ENCODE peak calls at places on chromosomes 16 and 17, in ten cellular contexts. One of them, this sample, is unnamed.

GRCh38 chr16:50858376-50858775 is 116.5 kb downstream of the CYLD start:
- DNase-seq in transverse colon: no peak
- DNase-seq in brain microvascular endothelial cell: no peak
- DNase-seq in NB4: no peak
- DNase-seq in fibroblast of the aortic adventitia: no peak
- DNase-seq in OCI-LY7: no peak
- DNase-seq in A549: no peak
- DNase-seq in AG10803: no peak
- DNase-seq in astrocyte: no peak
- DNase-seq in progenitor cell of endocrine pancreas: no peak
- DNase-seq in this sample: no peak

GRCh38 chr17:61766520-61766919 is 96.8 kb downstream of the BRIP1 start:
- DNase-seq in astrocyte: no peak
- DNase-seq in A549: no peak
- DNase-seq in progenitor cell of endocrine pancreas: no peak
- DNase-seq in fibroblast of the aortic adventitia: peak; percentile 27
- DNase-seq in brain microvascular endothelial cell: no peak
- DNase-seq in AG10803: no peak
- DNase-seq in NB4: no peak
- DNase-seq in OCI-LY7: no peak
- DNase-seq in transverse colon: no peak
- DNase-seq in this sample: no peak

GRCh38 chr16:89170346-89171215 is 967 bp upstream of the CDH15 start:
- DNase-seq in progenitor cell of endocrine pancreas: peak; percentile 53
- DNase-seq in NB4: peak; percentile 36
- DNase-seq in A549: peak; percentile 41
- DNase-seq in fibroblast of the aortic adventitia: no peak
- DNase-seq in AG10803: no peak
- DNase-seq in brain microvascular endothelial cell: no peak
- DNase-seq in OCI-LY7: peak; percentile 53
- DNase-seq in transverse colon: peak; percentile 73
- DNase-seq in astrocyte: no peak
- DNase-seq in this sample: peak; percentile 91

GRCh38 chr16:56658476-56658875 is 717 bp downstream of the MT1F start:
- DNase-seq in OCI-LY7: no peak
- DNase-seq in AG10803: no peak
- DNase-seq in fibroblast of the aortic adventitia: no peak
- DNase-seq in astrocyte: no peak
- DNase-seq in A549: no peak
- DNase-seq in progenitor cell of endocrine pancreas: no peak
- DNase-seq in transverse colon: no peak
- DNase-seq in NB4: no peak
- DNase-seq in brain microvascular endothelial cell: no peak
- DNase-seq in this sample: no peak

GRCh38 chr17:51588063-51588462 is 327.7 kb downstream of the UTP18 start:
- DNase-seq in A549: no peak
- DNase-seq in brain microvascular endothelial cell: no peak
- DNase-seq in OCI-LY7: no peak
- DNase-seq in transverse colon: no peak
- DNase-seq in fibroblast of the aortic adventitia: no peak
- DNase-seq in progenitor cell of endocrine pancreas: no peak
- DNase-seq in AG10803: no peak
- DNase-seq in NB4: no peak
- DNase-seq in astrocyte: no peak
- DNase-seq in this sample: no peak

GRCh38 chr17:9192010-9192409 is 170.7 kb downstream of the NTN1 start:
- DNase-seq in progenitor cell of endocrine pancreas: no peak
- DNase-seq in astrocyte: peak; percentile 36
- DNase-seq in brain microvascular endothelial cell: no peak
- DNase-seq in OCI-LY7: no peak
- DNase-seq in A549: no peak
- DNase-seq in fibroblast of the aortic adventitia: peak; percentile 14
- DNase-seq in transverse colon: no peak
- DNase-seq in NB4: no peak
- DNase-seq in AG10803: no peak
- DNase-seq in this sample: no peak

GRCh38 chr16:10949424-10949970 is 5.1 kb downstream of the CLEC16A start:
- DNase-seq in AG10803: peak; percentile 64
- DNase-seq in NB4: peak; percentile 95
- DNase-seq in transverse colon: peak; percentile 28
- DNase-seq in brain microvascular endothelial cell: no peak
- DNase-seq in fibroblast of the aortic adventitia: peak; percentile 27
- DNase-seq in progenitor cell of endocrine pancreas: no peak
- DNase-seq in OCI-LY7: peak; percentile 93
- DNase-seq in astrocyte: peak; percentile 14
- DNase-seq in A549: peak; percentile 42
- DNase-seq in this sample: peak; percentile 86

GRCh38 chr16:1674751-1675664 is 3.1 kb upstream of the JPT2 start:
- DNase-seq in transverse colon: no peak
- DNase-seq in progenitor cell of endocrine pancreas: no peak
- DNase-seq in OCI-LY7: no peak
- DNase-seq in fibroblast of the aortic adventitia: no peak
- DNase-seq in astrocyte: peak; percentile 80
- DNase-seq in AG10803: peak; percentile 45
- DNase-seq in brain microvascular endothelial cell: peak; percentile 71
- DNase-seq in NB4: no peak
- DNase-seq in A549: no peak
- DNase-seq in this sample: no peak

DNA sequence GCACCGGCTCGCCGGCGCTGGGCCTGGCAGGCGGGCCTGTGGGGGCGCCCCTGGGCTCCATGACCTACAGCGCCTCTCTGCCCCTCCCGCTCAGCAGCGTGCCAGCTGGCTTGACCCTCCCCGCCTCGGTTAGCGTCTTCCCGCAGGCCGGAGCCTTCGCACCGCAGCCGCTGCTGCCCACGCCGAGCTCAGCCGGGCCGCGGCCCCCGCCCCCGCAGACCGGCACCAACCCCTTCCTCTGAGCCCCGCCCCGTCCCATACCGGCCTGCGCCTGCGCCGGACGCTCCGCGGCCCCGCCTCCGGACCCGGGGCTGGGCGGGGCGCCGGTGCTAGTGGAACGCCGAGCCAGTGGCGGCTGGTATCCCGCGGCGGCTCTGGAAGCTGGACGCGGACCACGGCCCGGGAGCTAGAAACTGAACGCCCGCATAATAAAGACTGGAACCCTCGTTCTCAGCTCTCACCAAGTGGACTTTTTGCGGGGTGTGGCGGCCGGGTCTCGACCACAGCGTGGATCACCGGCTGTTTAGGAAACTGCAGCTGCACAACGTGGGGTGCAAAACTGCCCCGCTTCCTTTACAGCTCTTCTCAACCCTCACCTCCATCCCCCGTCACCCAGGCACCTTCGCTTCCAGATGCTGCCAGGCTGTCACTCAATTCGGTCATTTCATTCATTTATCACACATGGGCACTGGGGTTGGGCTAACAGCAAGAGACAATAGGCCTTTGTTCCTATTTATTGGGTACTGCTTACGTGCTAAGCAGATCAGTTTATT is 4.9 kb upstream of the SPATA20 start:
- DNase-seq in AG10803: peak; percentile 67
- DNase-seq in progenitor cell of endocrine pancreas: peak; percentile 79
- DNase-seq in fibroblast of the aortic adventitia: peak; percentile 62
- DNase-seq in astrocyte: peak; percentile 53
- DNase-seq in OCI-LY7: peak; percentile 82
- DNase-seq in NB4: peak; percentile 84
- DNase-seq in transverse colon: peak; percentile 92
- DNase-seq in brain microvascular endothelial cell: peak; percentile 60
- DNase-seq in A549: peak; percentile 80
- DNase-seq in this sample: peak; percentile 94
- TF ChIP-seq CTCF in AG10803: peak; percentile 22
- TF ChIP-seq CTCF in progenitor cell of endocrine pancreas: peak; percentile 31
- TF ChIP-seq CTCF in fibroblast of the aortic adventitia: peak; percentile 20
- TF ChIP-seq CTCF in astrocyte: no peak
- TF ChIP-seq CTCF in OCI-LY7: peak; percentile 70
- TF ChIP-seq CTCF in NB4: no peak
- TF ChIP-seq CTCF in transverse colon: peak; percentile 16
- TF ChIP-seq CTCF in brain microvascular endothelial cell: peak; percentile 19
- TF ChIP-seq CTCF in A549: peak; percentile 28
- TF ChIP-seq CTCF in this sample: no peak

GRCh38 chr17:36601303-36602029 is at the start of gene MRM1:
- DNase-seq in brain microvascular endothelial cell: peak; percentile 81
- DNase-seq in NB4: peak; percentile 97
- DNase-seq in A549: peak; percentile 96
- DNase-seq in fibroblast of the aortic adventitia: peak; percentile 85
- DNase-seq in progenitor cell of endocrine pancreas: peak; percentile 90
- DNase-seq in astrocyte: peak; percentile 77
- DNase-seq in OCI-LY7: peak; percentile 95
- DNase-seq in AG10803: peak; percentile 87
- DNase-seq in transverse colon: peak; percentile 95
- DNase-seq in this sample: peak; percentile 96
- TF ChIP-seq CTCF in brain microvascular endothelial cell: peak; percentile 32
- TF ChIP-seq CTCF in NB4: peak; percentile 15
- TF ChIP-seq CTCF in A549: peak; percentile 33
- TF ChIP-seq CTCF in fibroblast of the aortic adventitia: peak; percentile 5
- TF ChIP-seq CTCF in progenitor cell of endocrine pancreas: no peak
- TF ChIP-seq CTCF in astrocyte: no peak
- TF ChIP-seq CTCF in OCI-LY7: peak; percentile 60
- TF ChIP-seq CTCF in AG10803: peak; percentile 7
- TF ChIP-seq CTCF in transverse colon: peak; percentile 19
- TF ChIP-seq CTCF in this sample: peak; percentile 35

GRCh38 chr17:4936436-4936835 is 3.4 kb downstream of the SLC25A11 start:
- DNase-seq in A549: no peak
- DNase-seq in brain microvascular endothelial cell: no peak
- DNase-seq in fibroblast of the aortic adventitia: no peak
- DNase-seq in NB4: no peak
- DNase-seq in OCI-LY7: no peak
- DNase-seq in progenitor cell of endocrine pancreas: no peak
- DNase-seq in transverse colon: no peak
- DNase-seq in AG10803: no peak
- DNase-seq in astrocyte: no peak
- DNase-seq in this sample: no peak

GRCh38 chr17:4932756-4933155 is 679 bp downstream of the GP1BA start:
- DNase-seq in AG10803: no peak
- DNase-seq in fibroblast of the aortic adventitia: no peak
- DNase-seq in transverse colon: no peak
- DNase-seq in astrocyte: no peak
- DNase-seq in brain microvascular endothelial cell: no peak
- DNase-seq in OCI-LY7: no peak
- DNase-seq in progenitor cell of endocrine pancreas: no peak
- DNase-seq in NB4: no peak
- DNase-seq in A549: no peak
- DNase-seq in this sample: no peak

GRCh38 chr17:4933646-4934045 is 1.6 kb downstream of the GP1BA start:
- DNase-seq in A549: no peak
- DNase-seq in NB4: no peak
- DNase-seq in brain microvascular endothelial cell: no peak
- DNase-seq in transverse colon: no peak
- DNase-seq in fibroblast of the aortic adventitia: no peak
- DNase-seq in progenitor cell of endocrine pancreas: no peak
- DNase-seq in AG10803: no peak
- DNase-seq in OCI-LY7: no peak
- DNase-seq in astrocyte: no peak
- DNase-seq in this sample: no peak

GRCh38 chr17:4935650-4936049 is 3.6 kb downstream of the GP1BA start:
- DNase-seq in fibroblast of the aortic adventitia: no peak
- DNase-seq in transverse colon: no peak
- DNase-seq in astrocyte: no peak
- DNase-seq in progenitor cell of endocrine pancreas: no peak
- DNase-seq in NB4: no peak
- DNase-seq in OCI-LY7: no peak
- DNase-seq in A549: no peak
- DNase-seq in brain microvascular endothelial cell: no peak
- DNase-seq in AG10803: no peak
- DNase-seq in this sample: no peak

GRCh38 chr17:4934173-4934979 is 2.3 kb downstream of the GP1BA start:
- DNase-seq in progenitor cell of endocrine pancreas: no peak
- DNase-seq in brain microvascular endothelial cell: peak; percentile 33
- DNase-seq in AG10803: peak; percentile 41
- DNase-seq in OCI-LY7: no peak
- DNase-seq in NB4: peak; percentile 82
- DNase-seq in transverse colon: peak; percentile 65
- DNase-seq in A549: no peak
- DNase-seq in astrocyte: peak; percentile 35
- DNase-seq in fibroblast of the aortic adventitia: peak; percentile 12
- DNase-seq in this sample: peak; percentile 70
- TF ChIP-seq CTCF in progenitor cell of endocrine pancreas: peak; percentile 38
- TF ChIP-seq CTCF in brain microvascular endothelial cell: peak; percentile 70
- TF ChIP-seq CTCF in AG10803: peak; percentile 43
- TF ChIP-seq CTCF in OCI-LY7: peak; percentile 41
- TF ChIP-seq CTCF in NB4: peak; percentile 41
- TF ChIP-seq CTCF in transverse colon: no peak
- TF ChIP-seq CTCF in A549: no peak
- TF ChIP-seq CTCF in astrocyte: peak; percentile 28
- TF ChIP-seq CTCF in fibroblast of the aortic adventitia: peak; percentile 43
- TF ChIP-seq CTCF in this sample: peak; percentile 59

GRCh38 chr17:43844241-43844640 is 2.7 kb upstream of the CD300LG start:
- DNase-seq in OCI-LY7: no peak
- DNase-seq in astrocyte: no peak
- DNase-seq in AG10803: no peak
- DNase-seq in fibroblast of the aortic adventitia: no peak
- DNase-seq in progenitor cell of endocrine pancreas: no peak
- DNase-seq in brain microvascular endothelial cell: no peak
- DNase-seq in NB4: no peak
- DNase-seq in A549: no peak
- DNase-seq in transverse colon: no peak
- DNase-seq in this sample: no peak

GRCh38 chr17:43846963-43847369 is at the start of gene CD300LG:
- DNase-seq in transverse colon: no peak
- DNase-seq in OCI-LY7: no peak
- DNase-seq in astrocyte: no peak
- DNase-seq in NB4: peak; percentile 24
- DNase-seq in fibroblast of the aortic adventitia: no peak
- DNase-seq in A549: no peak
- DNase-seq in AG10803: no peak
- DNase-seq in brain microvascular endothelial cell: no peak
- DNase-seq in progenitor cell of endocrine pancreas: no peak
- DNase-seq in this sample: peak; percentile 55

GRCh38 chr17:43842975-43843325 is 4.0 kb upstream of the CD300LG start:
- DNase-seq in AG10803: no peak
- DNase-seq in fibroblast of the aortic adventitia: no peak
- DNase-seq in transverse colon: no peak
- DNase-seq in A549: no peak
- DNase-seq in astrocyte: no peak
- DNase-seq in NB4: no peak
- DNase-seq in brain microvascular endothelial cell: no peak
- DNase-seq in progenitor cell of endocrine pancreas: no peak
- DNase-seq in OCI-LY7: no peak
- DNase-seq in this sample: no peak

GRCh38 chr17:43846221-43846712 is 709 bp upstream of the CD300LG start:
- DNase-seq in AG10803: peak; percentile 70
- DNase-seq in OCI-LY7: peak; percentile 55
- DNase-seq in progenitor cell of endocrine pancreas: peak; percentile 85
- DNase-seq in astrocyte: peak; percentile 35
- DNase-seq in brain microvascular endothelial cell: peak; percentile 63
- DNase-seq in A549: peak; percentile 87
- DNase-seq in fibroblast of the aortic adventitia: peak; percentile 79
- DNase-seq in transverse colon: peak; percentile 87
- DNase-seq in NB4: peak; percentile 61
- DNase-seq in this sample: peak; percentile 93

DNA sequence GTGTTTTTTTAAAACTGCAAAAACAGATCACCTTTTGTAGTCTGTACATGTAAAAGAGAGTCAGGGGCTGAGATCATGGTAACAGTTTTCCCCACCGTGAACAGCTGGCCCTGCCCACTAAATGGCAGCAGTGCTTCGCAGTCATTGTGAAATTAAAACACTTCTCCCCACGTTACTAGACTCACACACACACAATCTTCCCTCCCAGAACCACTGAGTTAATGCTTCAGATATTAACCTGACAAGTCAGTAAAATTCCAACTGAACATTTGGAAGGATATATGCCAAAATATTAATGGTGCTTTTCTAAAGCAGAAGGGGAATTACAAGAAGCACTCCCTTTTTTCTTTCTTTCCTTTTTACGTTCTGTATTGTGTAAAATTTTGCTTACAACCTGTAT is 1.2 kb upstream of the CD300LG start:
- DNase-seq in brain microvascular endothelial cell: no peak
- DNase-seq in transverse colon: no peak
- DNase-seq in AG10803: no peak
- DNase-seq in OCI-LY7: no peak
- DNase-seq in NB4: no peak
- DNase-seq in progenitor cell of endocrine pancreas: no peak
- DNase-seq in A549: no peak
- DNase-seq in fibroblast of the aortic adventitia: no peak
- DNase-seq in astrocyte: no peak
- DNase-seq in this sample: no peak
- TF ChIP-seq CTCF in brain microvascular endothelial cell: no peak
- TF ChIP-seq CTCF in transverse colon: no peak
- TF ChIP-seq CTCF in AG10803: no peak
- TF ChIP-seq CTCF in OCI-LY7: no peak
- TF ChIP-seq CTCF in NB4: no peak
- TF ChIP-seq CTCF in progenitor cell of endocrine pancreas: no peak
- TF ChIP-seq CTCF in A549: no peak
- TF ChIP-seq CTCF in fibroblast of the aortic adventitia: no peak
- TF ChIP-seq CTCF in astrocyte: no peak
- TF ChIP-seq CTCF in this sample: no peak